ENCODE peak calls at places on chromosome 22, in four cellular contexts. L, Q, B and A are unnamed samples.

GRCh38 chr22:39296981-39297489 is 22.4 kb downstream of the RPL3 start:
- DNase-seq in L (no peak), Q (peak), B (no peak), A (no peak)

GRCh38 chr22:19576460-19577421 is 52.5 kb upstream of the CLDN5 start:
- DNase-seq in L (peak), Q (no peak), B (peak), A (peak)

GRCh38 chr22:44023404-44024287 is 456 bp upstream of the PARVB start:
- DNase-seq in L (peak), Q (peak), B (peak), A (peak)

GRCh38 chr22:45426387-45426786 is 12.9 kb downstream of the RIBC2 start:
- DNase-seq in L (no peak), Q (no peak), B (no peak), A (no peak)

GRCh38 chr22:40385041-40385782 is 14.8 kb downstream of the SGSM3 start:
- DNase-seq in L (no peak), Q (no peak), B (no peak), A (no peak)

GRCh38 chr22:50261615-50262459 is at the start of gene MAPK12:
- DNase-seq in L (no peak), Q (no peak), B (no peak), A (peak)

GRCh38 chr22:25364736-25365241 is 145.3 kb downstream of the CRYBB2 start:
- DNase-seq in L (no peak), Q (no peak), B (no peak), A (no peak)

GRCh38 chr22:41532908-41533825 is 11.1 kb downstream of the POLR3H start:
- DNase-seq in L (peak), Q (peak), B (peak), A (peak)

GRCh38 chr22:38849816-38850215 is 6.0 kb upstream of the NPTXR start:
- DNase-seq in L (no peak), Q (no peak), B (no peak), A (no peak)

GRCh38 chr22:39292561-39293074 is 26.8 kb downstream of the RPL3 start:
- DNase-seq in L (no peak), Q (peak), B (peak), A (peak)

GRCh38 chr22:47213571-47214230 is 451.3 kb downstream of the TBC1D22A start:
- DNase-seq in L (peak), Q (peak), B (peak), A (peak)

GRCh38 chr22:30680998-30681770 is 13.5 kb upstream of the OSBP2 start:
- DNase-seq in L (no peak), Q (no peak), B (no peak), A (no peak)

GRCh38 chr22:50314455-50315288 is 7.2 kb upstream of the PLXNB2 start:
- DNase-seq in L (peak), Q (peak), B (peak), A (no peak)

GRCh38 chr22:37237371-37238268 is 6.4 kb downstream of the RAC2 start:
- DNase-seq in L (no peak), Q (no peak), B (no peak), A (no peak)

GRCh38 chr22:19815093-19815822 is 39.4 kb downstream of the GNB1L start:
- DNase-seq in L (no peak), Q (peak), B (no peak), A (no peak)

GRCh38 chr22:31274017-31274416 is 18.3 kb downstream of the PIK3IP1 start:
- DNase-seq in L (no peak), Q (no peak), B (no peak), A (no peak)

GRCh38 chr22:46011627-46012181 is 34.7 kb upstream of the WNT7B start:
- DNase-seq in L (no peak), Q (no peak), B (no peak), A (no peak)

GRCh38 chr22:29755889-29756288 is 10.9 kb downstream of the ZMAT5 start:
- DNase-seq in L (no peak), Q (no peak), B (no peak), A (no peak)

GRCh38 chr22:24819941-24820461 is 14.0 kb downstream of the SGSM1 start:
- DNase-seq in L (no peak), Q (peak), B (no peak), A (peak)

GRCh38 chr22:45911601-45912271 is 65.2 kb downstream of the WNT7B start:
- DNase-seq in L (no peak), Q (no peak), B (peak), A (peak)

GRCh38 chr22:20084547-20085413 is 4.7 kb downstream of the DGCR8 start:
- DNase-seq in L (no peak), Q (peak), B (peak), A (no peak)

GRCh38 chr22:17817079-17817478 is 42.8 kb upstream of the BID start:
- DNase-seq in L (no peak), Q (no peak), B (no peak), A (no peak)

GRCh38 chr22:46042786-46043185 is 65.8 kb upstream of the WNT7B start:
- DNase-seq in L (no peak), Q (peak), B (no peak), A (no peak)

GRCh38 chr22:17576475-17576874 is 13.2 kb downstream of the SLC25A18 start:
- DNase-seq in L (no peak), Q (no peak), B (peak), A (peak)

GRCh38 chr22:34592341-34592740 is 473.6 kb upstream of the ISX start:
- DNase-seq in L (no peak), Q (no peak), B (no peak), A (no peak)

GRCh38 chr22:48432721-48433518 is 1394.8 kb downstream of the BRD1 start:
- DNase-seq in L (no peak), Q (no peak), B (no peak), A (no peak)

GRCh38 chr22:39215430-39216142 is 29.2 kb downstream of the PDGFB start:
- DNase-seq in L (no peak), Q (no peak), B (no peak), A (no peak)

GRCh38 chr22:29214232-29214631 is 8.5 kb downstream of the EMID1 start:
- DNase-seq in L (no peak), Q (no peak), B (no peak), A (no peak)

GRCh38 chr22:38034278-38034882 is 22.8 kb upstream of the PICK1 start:
- DNase-seq in L (no peak), Q (peak), B (peak), A (peak)

GRCh38 chr22:46085831-46086576 is 64.3 kb upstream of the PPARA start:
- DNase-seq in L (no peak), Q (no peak), B (peak), A (peak)

GRCh38 chr22:24117942-24118341 is 63.3 kb upstream of the SUSD2 start:
- DNase-seq in L (no peak), Q (no peak), B (no peak), A (no peak)